ENCODE peak calls at places on chromosomes 13 and 19, in ten cellular contexts. H is lung microvascular endothelial cell, W is Right ventricle myocardium inferior, K is HL-60, C is nucleus accumbens, S is endothelial cell, V is erythroblast, P is NCI-H1105, F is NCI-H460, U is heart right ventricle. N is an unnamed sample.

GRCh38 chr19:43132696-43133095 is 50.2 kb upstream of the PSG2 start:
- DNase-seq in K (no peak), S (no peak), U (no peak), P (no peak), C (no peak), F (no peak), H (no peak), V (no peak), W (no peak), N (no peak)

GRCh38 chr13:100550433-100550832 is 38.2 kb downstream of the GGACT start:
- DNase-seq in H (no peak), V (no peak), S (no peak), F (no peak), K (no peak), P (no peak), W (no peak), U (no peak), C (no peak), N (no peak)

GRCh38 chr13:21556051-21556450 is 47.9 kb downstream of the MICU2 start:
- DNase-seq in P (no peak), W (no peak), S (no peak), F (no peak), K (no peak), V (no peak), H (no peak), U (no peak), C (no peak), N (no peak)

GRCh38 chr13:27007166-27007565 is 164.4 kb downstream of the USP12 start:
- DNase-seq in K (no peak), P (peak; percentile 21), H (no peak), F (no peak), W (no peak), S (no peak), C (no peak), V (no peak), U (no peak), N (no peak)

GRCh38 chr19:49433240-49433901 is 8.0 kb downstream of the SLC17A7 start:
- DNase-seq in S (no peak), C (no peak), P (no peak), K (no peak), F (no peak), H (no peak), U (no peak), V (no peak), W (no peak), N (no peak)

GRCh38 chr13:33743438-33744368 is 74.2 kb upstream of the RFC3 start:
- DNase-seq in S (no peak), K (peak; percentile 55), V (no peak), U (no peak), W (no peak), C (no peak), P (no peak), H (no peak), F (no peak), N (peak; percentile 7)

GRCh38 chr19:35213678-35214632 is 14.6 kb downstream of the FAM187B start:
- DNase-seq in C (no peak), P (peak; percentile 93), V (no peak), U (no peak), S (no peak), W (no peak), H (peak; percentile 95), F (peak; percentile 48), K (peak; percentile 69), N (peak; percentile 96)

GRCh38 chr13:94228781-94229180 is 250.7 kb downstream of the DCT start:
- DNase-seq in P (no peak), W (no peak), U (no peak), C (no peak), F (no peak), S (no peak), V (no peak), H (no peak), K (no peak), N (no peak)

GRCh38 chr19:38388310-38389100 is at the start of gene SPRED3:
- DNase-seq in H (no peak), C (peak; percentile 60), P (peak; percentile 56), S (peak; percentile 33), F (no peak), V (no peak), W (no peak), U (peak; percentile 23), K (no peak), N (no peak)

GRCh38 chr13:83895994-83896580 is 13.8 kb upstream of the SLITRK1 start:
- DNase-seq in U (no peak), K (no peak), P (no peak), S (no peak), W (no peak), H (no peak), V (no peak), C (no peak), F (no peak), N (no peak)

GRCh38 chr13:113110048-113110851 is 4.7 kb downstream of the F7 start:
- DNase-seq in S (no peak), U (no peak), H (no peak), F (no peak), C (no peak), V (no peak), W (no peak), K (no peak), P (no peak), N (peak; percentile 27)

GRCh38 chr13:29758591-29759114 is 91.8 kb downstream of the UBL3 start:
- DNase-seq in H (no peak), F (no peak), S (no peak), V (no peak), U (no peak), W (no peak), K (peak; percentile 99), C (no peak), P (no peak), N (peak; percentile 32)

GRCh38 chr19:39796000-39796498 is 17.4 kb downstream of the LEUTX start:
- DNase-seq in V (no peak), W (no peak), P (no peak), S (no peak), C (no peak), K (no peak), F (no peak), U (no peak), H (no peak), N (no peak)

GRCh38 chr13:36244990-36245389 is 30.6 kb upstream of the SOHLH2 start:
- DNase-seq in F (no peak), P (no peak), V (no peak), H (no peak), K (no peak), W (no peak), U (no peak), C (no peak), S (no peak), N (no peak)

GRCh38 chr13:95494082-95494681 is 58.3 kb upstream of the CLDN10 start:
- DNase-seq in F (peak; percentile 56), K (peak; percentile 77), S (peak; percentile 52), W (no peak), U (no peak), H (peak; percentile 86), C (no peak), P (peak; percentile 14), V (peak; percentile 51), N (no peak)

GRCh38 chr13:25178070-25178469 is 6.0 kb upstream of the AMER2 start:
- DNase-seq in H (no peak), P (no peak), W (no peak), K (no peak), V (no peak), C (no peak), F (no peak), U (no peak), S (no peak), N (no peak)

GRCh38 chr19:15562861-15563260 is 52.2 kb upstream of the CYP4F8 start:
- DNase-seq in P (no peak), W (no peak), F (no peak), C (no peak), U (no peak), V (no peak), H (no peak), S (no peak), K (no peak), N (no peak)

GRCh38 chr19:46609511-46610412 is 8.6 kb downstream of the CALM3 start:
- DNase-seq in K (no peak), H (no peak), S (no peak), W (no peak), V (no peak), U (no peak), P (no peak), F (no peak), C (no peak), N (no peak)

GRCh38 chr13:98869408-98870090 is 108.3 kb downstream of the DOCK9 start:
- DNase-seq in H (peak; percentile 67), S (no peak), C (no peak), P (no peak), U (peak; percentile 40), K (no peak), W (no peak), V (no peak), F (no peak), N (no peak)

GRCh38 chr19:35090160-35090794 is 25.3 kb upstream of the FXYD3 start:
- DNase-seq in P (peak; percentile 30), F (peak; percentile 43), H (peak; percentile 72), U (no peak), S (peak; percentile 60), K (peak; percentile 35), W (no peak), V (peak; percentile 32), C (peak; percentile 39), N (peak; percentile 25)

GRCh38 chr13:21076265-21076653 is 14.9 kb upstream of the LATS2 start:
- DNase-seq in U (no peak), P (no peak), S (no peak), F (no peak), K (no peak), C (no peak), H (no peak), W (no peak), V (peak; percentile 19), N (no peak)

GRCh38 chr13:76538004-76538403 is 348.2 kb downstream of the KCTD12 start:
- DNase-seq in C (no peak), F (no peak), H (no peak), P (no peak), U (no peak), V (no peak), W (no peak), S (no peak), K (no peak), N (no peak)

GRCh38 chr13:76887070-76887563 is 912 bp upstream of the KCTD12 start:
- DNase-seq in W (peak; percentile 33), H (peak; percentile 51), U (peak; percentile 36), S (peak; percentile 12), P (no peak), V (peak; percentile 29), F (no peak), K (no peak), C (no peak), N (no peak)